ENCODE peak calls at places on chromosomes 5 and 9, in five cellular contexts. D is SK-N-SH, T is H1, Z is K562, J is GM12878. Q is an unnamed sample.

GRCh38 chr9:98707158-98708102 is 1.3 kb downstream of the GABBR2 start:
- DNase-seq in D (peak; percentile 84), T (peak; percentile 73), Z (peak; percentile 51), J (no peak), Q (peak; percentile 17)

GRCh38 chr9:128937310-128938165 is 9.9 kb downstream of the DOLK start:
- DNase-seq in D (no peak), T (no peak), Z (no peak), J (no peak), Q (no peak)

GRCh38 chr5:39283231-39283818 is 64.0 kb upstream of the FYB1 start:
- DNase-seq in D (no peak), T (peak; percentile 17), Z (peak; percentile 41), J (no peak), Q (peak; percentile 67)

GRCh38 chr5:107401470-107402085 is 269.2 kb downstream of the EFNA5 start:
- DNase-seq in D (no peak), T (no peak), Z (no peak), J (no peak), Q (no peak)

GRCh38 chr9:97479496-97480159 is 21.8 kb upstream of the TMOD1 start:
- DNase-seq in D (no peak), T (no peak), Z (no peak), J (no peak), Q (no peak)

GRCh38 chr9:78363221-78363620 is 66.3 kb downstream of the PSAT1 start:
- DNase-seq in D (no peak), T (no peak), Z (no peak), J (no peak), Q (no peak)

GRCh38 chr9:133711428-133712220 is 26.5 kb downstream of the SARDH start:
- DNase-seq in D (no peak), T (no peak), Z (no peak), J (no peak), Q (no peak)

GRCh38 chr9:121249563-121249962 is 18.4 kb upstream of the GSN start:
- DNase-seq in D (no peak), T (no peak), Z (peak; percentile 68), J (peak; percentile 40), Q (no peak)

GRCh38 chr5:1511037-1511436 is 12.7 kb downstream of the LPCAT1 start:
- DNase-seq in D (no peak), T (no peak), Z (no peak), J (no peak), Q (no peak)

GRCh38 chr5:172106511-172107356 is 81.3 kb downstream of the STK10 start:
- DNase-seq in D (peak; percentile 86), T (no peak), Z (peak; percentile 79), J (peak; percentile 9), Q (no peak)

GRCh38 chr9:134442486-134443168 is 116.4 kb downstream of the RXRA start:
- DNase-seq in D (peak; percentile 72), T (no peak), Z (peak; percentile 27), J (no peak), Q (no peak)

GRCh38 chr9:16482764-16483163 is 387.7 kb downstream of the BNC2 start:
- DNase-seq in D (no peak), T (no peak), Z (no peak), J (no peak), Q (no peak)

GRCh38 chr9:113631811-113632665 is 168.5 kb downstream of the RGS3 start:
- DNase-seq in D (no peak), T (no peak), Z (no peak), J (no peak), Q (no peak)

GRCh38 chr9:32251539-32251938 is 132.9 kb upstream of the ACO1 start:
- DNase-seq in D (peak; percentile 72), T (peak; percentile 33), Z (no peak), J (peak; percentile 13), Q (peak; percentile 80)

GRCh38 chr5:9782806-9783560 is 152.8 kb upstream of the TAS2R1 start:
- DNase-seq in D (no peak), T (no peak), Z (no peak), J (no peak), Q (no peak)

GRCh38 chr5:37710965-37711364 is 128.9 kb downstream of the GDNF start:
- DNase-seq in D (no peak), T (no peak), Z (no peak), J (no peak), Q (no peak)

GRCh38 chr5:134560698-134561097 is 35.2 kb downstream of the JADE2 start:
- DNase-seq in D (no peak), T (no peak), Z (no peak), J (no peak), Q (no peak)

GRCh38 chr5:161078793-161079192 is 226.8 kb upstream of the ATP10B start:
- DNase-seq in D (no peak), T (no peak), Z (no peak), J (no peak), Q (no peak)

GRCh38 chr9:18233776-18234445 is 240.0 kb upstream of the ADAMTSL1 start:
- DNase-seq in D (no peak), T (no peak), Z (no peak), J (no peak), Q (no peak)

GRCh38 chr5:15933481-15934207 is 245.9 kb downstream of the MARCHF11 start:
- DNase-seq in D (no peak), T (no peak), Z (no peak), J (no peak), Q (no peak)

GRCh38 chr9:35333551-35333950 is 156.4 kb upstream of the RUSC2 start:
- DNase-seq in D (no peak), T (no peak), Z (no peak), J (no peak), Q (no peak)

GRCh38 chr9:37650873-37651768 is at the start of gene FRMPD1:
- DNase-seq in D (peak; percentile 92), T (peak; percentile 13), Z (no peak), J (no peak), Q (peak; percentile 17)

GRCh38 chr9:124858330-124859046 is 3.3 kb downstream of the RPL35 start:
- DNase-seq in D (no peak), T (no peak), Z (no peak), J (no peak), Q (no peak)

GRCh38 chr9:136995772-136996308 is 528 bp downstream of the CLIC3 start:
- DNase-seq in D (no peak), T (no peak), Z (no peak), J (no peak), Q (no peak)

GRCh38 chr9:114504341-114505186 is 709 bp downstream of the WHRN start:
- DNase-seq in D (peak; percentile 78), T (no peak), Z (peak; percentile 72), J (no peak), Q (no peak)

GRCh38 chr9:12923472-12924009 is 148.7 kb downstream of the LURAP1L start:
- DNase-seq in D (no peak), T (no peak), Z (no peak), J (no peak), Q (no peak)
- TF ChIP-seq EP300 in D (no peak), T (no peak), Z (no peak), J (no peak), Q (no peak)

GRCh38 chr9:12069366-12069765 is 623.8 kb upstream of the TYRP1 start:
- DNase-seq in D (no peak), T (no peak), Z (no peak), J (no peak), Q (no peak)
- H2AFZ ChIP-seq in D (no peak overlapping the region), T (no peak overlapping the region), Z (no peak overlapping the region), J (no peak overlapping the region), Q (no peak overlapping the region)

DNA sequence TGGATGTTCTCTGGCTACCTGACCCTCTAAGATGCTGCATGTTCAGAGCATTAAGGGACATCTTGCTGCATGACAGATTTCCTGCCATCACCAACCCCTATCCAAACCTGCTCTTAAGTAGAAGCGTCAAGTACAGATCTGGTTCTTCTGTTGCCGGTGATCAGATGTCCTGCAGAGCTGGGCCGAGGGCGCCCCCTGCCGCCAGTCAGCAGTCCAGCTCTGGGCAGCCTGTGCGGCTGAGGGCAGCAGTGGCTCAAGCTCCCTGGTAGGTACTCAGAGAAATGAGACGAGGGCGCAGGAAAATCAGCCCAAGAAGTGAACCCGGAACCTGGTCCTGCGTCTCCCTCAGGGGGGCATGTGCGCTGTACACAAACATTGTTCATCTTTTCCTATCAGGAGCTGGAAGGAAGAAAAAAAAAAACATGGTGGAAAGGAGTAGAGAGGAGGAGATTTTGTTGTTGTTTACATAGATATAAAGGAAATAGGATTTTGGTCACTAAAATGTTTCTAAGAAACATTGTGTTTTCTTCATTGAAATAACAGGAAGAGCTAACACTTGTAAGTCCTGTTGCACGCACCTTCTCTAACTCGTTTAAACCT is 95.8 kb downstream of the CFAP90 start:
- DNase-seq in D (peak; percentile 66), T (peak; percentile 56), Z (peak; percentile 78), J (no peak), Q (peak; percentile 11)
- TF ChIP-seq EP300 in D (no peak), T (no peak), Z (no peak), J (no peak), Q (no peak)

DNA sequence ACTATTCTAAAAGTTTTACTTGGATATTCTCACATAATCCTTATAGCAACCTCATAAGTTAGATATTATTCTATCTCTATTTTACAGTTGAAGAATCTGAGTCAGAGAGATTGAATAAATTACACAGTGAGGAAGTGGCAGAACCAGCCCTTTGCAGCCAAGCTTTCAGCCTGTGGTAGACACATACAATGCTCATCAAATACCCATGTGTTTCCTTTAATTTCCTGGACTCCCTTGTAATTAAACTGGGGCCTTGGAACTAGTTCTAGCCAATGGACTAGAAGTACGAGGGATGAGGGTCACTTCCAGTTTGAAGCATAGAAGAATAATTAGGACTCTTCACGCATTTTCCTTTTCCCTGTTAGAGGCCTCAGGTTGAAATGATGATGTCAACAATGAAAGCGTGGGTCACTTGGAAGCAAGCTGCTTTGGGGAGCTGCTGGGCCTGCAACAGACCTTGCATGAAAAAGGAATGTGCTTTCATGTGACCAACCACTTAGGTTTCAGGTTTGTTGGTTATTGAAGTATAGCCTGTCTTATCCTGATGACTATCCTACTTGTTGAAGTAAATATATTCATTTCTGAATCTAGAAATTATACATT is 12.1 kb upstream of the CAST start:
- DNase-seq in D (no peak), T (no peak), Z (no peak), J (no peak), Q (no peak)
- H2AFZ ChIP-seq in D (no peak overlapping the region), T (no peak overlapping the region), Z (no peak overlapping the region), J (no peak overlapping the region), Q (no peak overlapping the region)

GRCh38 chr5:41885286-41885685 is 15.1 kb upstream of the OXCT1 start:
- DNase-seq in D (no peak), T (no peak), Z (no peak), J (no peak), Q (no peak)

GRCh38 chr5:41893074-41893851 is 10.9 kb upstream of the RIMOC1 start:
- DNase-seq in D (no peak), T (no peak), Z (no peak), J (no peak), Q (no peak)

GRCh38 chr5:41896230-41896629 is 7.9 kb upstream of the RIMOC1 start:
- DNase-seq in D (no peak), T (no peak), Z (no peak), J (no peak), Q (no peak)

DNA sequence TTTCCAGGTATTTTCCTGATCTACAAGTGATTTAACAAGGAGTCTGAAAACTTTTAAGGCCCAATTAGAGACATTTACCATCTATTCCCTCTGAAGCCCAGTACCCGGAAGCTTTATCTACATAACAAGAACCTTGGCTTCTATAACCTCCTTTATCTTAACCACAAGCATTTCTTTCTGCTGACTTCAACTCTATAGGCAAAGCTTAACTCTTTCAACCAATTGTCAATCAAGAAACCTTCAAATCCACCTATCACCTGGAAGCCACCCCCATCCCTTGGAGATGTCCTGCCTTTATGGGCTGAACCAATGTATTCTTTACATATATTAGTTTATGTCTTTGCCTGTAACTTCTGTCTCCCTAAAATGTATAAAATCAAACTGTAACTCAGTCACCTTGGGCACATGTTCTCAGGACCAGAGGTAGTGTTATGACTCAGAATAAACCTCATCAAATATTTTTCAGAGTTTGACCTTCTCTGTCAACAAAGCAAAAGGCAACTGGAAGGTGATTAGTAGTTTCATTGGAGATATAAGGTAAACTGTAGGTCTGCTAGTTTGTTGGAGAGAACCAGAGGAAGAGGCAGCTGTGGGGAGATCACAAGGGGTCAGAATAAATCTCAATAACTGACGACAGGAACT is 13.0 kb upstream of the RIMOC1 start:
- DNase-seq in D (no peak), T (no peak), Z (no peak), J (no peak), Q (no peak)
- TF ChIP-seq EP300 in D (no peak), T (no peak), Z (no peak), J (no peak), Q (no peak)